ENCODE peak calls at places on chromosomes 2 and 18, in five cellular contexts. R is A549; P is WERI-Rb-1; L is uterus; K is CD4-positive, alpha-beta memory T cell. Q is an unnamed sample. For H3K9me3, the result is how much of the 10 kb centered on the place peaks cover.

GRCh38 chr2:96702098-96702785 is 37.6 kb downstream of the LMAN2L start:
- DNase-seq in R (no peak), P (no peak), L (no peak), K (no peak), Q (no peak)

GRCh38 chr2:222448806-222449205 is 24.5 kb downstream of the SGPP2 start:
- DNase-seq in R (no peak), P (peak), L (peak), K (no peak), Q (no peak)

GRCh38 chr18:12911025-12911927 is 27.2 kb upstream of the PTPN2 start:
- DNase-seq in R (no peak), P (no peak), L (peak), K (no peak), Q (peak)

GRCh38 chr2:50957880-50958279 is 74.1 kb downstream of the NRXN1 start:
- DNase-seq in R (no peak), P (no peak), L (no peak), K (no peak), Q (no peak)

GRCh38 chr2:181309576-181309975 is 147.6 kb upstream of the ITGA4 start:
- DNase-seq in R (no peak), P (no peak), L (no peak), K (no peak), Q (no peak)

GRCh38 chr2:223930002-223930976 is 14.8 kb downstream of the WDFY1 start:
- DNase-seq in R (no peak), P (no peak), L (no peak), K (no peak), Q (no peak)

GRCh38 chr2:176553685-176554106 is 284.5 kb downstream of the MTX2 start:
- DNase-seq in R (peak), P (peak), L (peak), K (no peak), Q (peak)

GRCh38 chr2:188291617-188292445 is at the start of gene GULP1:
- DNase-seq in R (peak), P (peak), L (peak), K (no peak), Q (peak)

GRCh38 chr2:65604246-65604645 is 171.8 kb upstream of the SPRED2 start:
- DNase-seq in R (no peak), P (no peak), L (no peak), K (no peak), Q (peak)

GRCh38 chr18:38493991-38494559 is 928.5 kb upstream of the CELF4 start:
- DNase-seq in R (no peak), P (no peak), L (no peak), K (no peak), Q (no peak)

GRCh38 chr2:106609780-106610179 is 122.6 kb downstream of the CD8B2 start:
- DNase-seq in R (no peak), P (no peak), L (no peak), K (no peak), Q (no peak)

GRCh38 chr2:158297606-158298005 is 158.9 kb downstream of the CCDC148 start:
- DNase-seq in R (no peak), P (no peak), L (no peak), K (no peak), Q (peak)

GRCh38 chr2:144580521-144581153 is 60.7 kb upstream of the ZEB2 start:
- DNase-seq in R (no peak), P (peak), L (no peak), K (no peak), Q (no peak)

GRCh38 chr2:54052825-54053718 is 62.3 kb upstream of the ACYP2 start:
- DNase-seq in R (no peak), P (no peak), L (no peak), K (no peak), Q (no peak)

GRCh38 chr18:50545936-50546335 is 14.0 kb upstream of the MAPK4 start:
- DNase-seq in R (no peak), P (no peak), L (no peak), K (no peak), Q (no peak)

DNA sequence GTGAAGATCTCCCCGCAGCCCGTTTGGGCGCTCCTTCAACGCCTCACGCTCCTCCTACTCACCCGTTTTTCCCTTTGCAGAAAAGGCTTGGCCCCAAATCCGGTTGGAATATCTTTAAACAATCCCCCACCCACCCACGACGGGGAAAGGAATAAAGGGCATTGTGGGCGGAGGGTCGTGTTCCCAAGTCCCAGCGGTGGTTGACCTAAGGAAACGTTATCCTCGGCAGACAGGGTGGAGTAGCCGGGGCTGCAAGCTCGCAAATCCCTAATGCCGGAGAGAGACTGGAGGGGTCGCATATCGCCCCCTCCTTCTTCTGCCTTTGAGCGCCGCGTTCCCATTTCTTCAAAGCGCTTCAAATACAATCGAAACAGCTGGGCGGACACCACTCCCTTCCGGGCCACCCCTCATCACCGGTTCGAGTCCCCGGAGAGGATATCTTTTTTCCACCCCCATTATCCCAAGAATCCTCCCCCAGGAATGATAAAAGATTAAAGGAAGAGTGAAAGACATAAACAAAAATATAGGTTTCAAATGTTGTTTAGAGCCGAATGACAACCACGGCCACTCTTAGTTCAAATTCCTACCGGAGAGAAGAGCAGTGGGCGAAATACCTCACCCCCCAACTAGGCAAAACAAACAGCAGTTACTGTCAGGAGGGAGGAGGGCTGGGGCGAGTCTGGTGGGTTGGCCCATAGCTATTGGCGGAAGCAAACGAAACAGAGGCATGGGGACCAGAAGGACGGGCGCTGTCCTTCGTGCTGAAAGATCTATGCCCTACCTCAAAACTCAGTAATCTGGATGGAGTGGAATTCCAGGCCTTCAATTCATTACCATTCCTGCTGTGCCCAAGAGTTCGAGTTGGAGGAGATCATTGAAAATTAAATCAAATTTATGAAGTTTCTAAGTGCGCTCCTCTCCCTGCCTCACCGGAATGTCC is 2.8 kb upstream of the GAD1 start:
- DNase-seq in R (no peak), P (no peak), L (no peak), K (no peak), Q (peak)
- H3K4me3 ChIP-seq in R (no peak), P (no peak), L (no peak), K (no peak), Q (no peak)

DNA sequence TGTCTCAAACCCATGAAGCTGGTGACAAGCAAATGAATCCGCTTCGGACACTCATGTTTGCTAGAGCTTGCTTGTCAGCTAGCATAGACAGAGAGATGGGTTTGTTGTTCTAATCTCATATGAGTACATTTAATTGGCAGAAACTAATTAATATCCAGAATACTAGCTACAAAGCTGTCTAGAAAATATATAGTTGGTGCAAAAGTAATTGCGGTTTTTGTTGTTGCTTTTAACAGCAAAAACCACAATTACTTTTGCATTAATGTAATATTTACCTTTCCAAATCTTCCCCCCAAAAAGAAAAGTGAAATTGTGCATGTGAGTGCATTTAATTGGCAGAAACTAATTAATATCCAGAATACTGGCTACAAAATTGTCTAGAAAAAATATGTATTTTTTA is 1115.2 kb downstream of the TDRD15 start:
- DNase-seq in R (no peak), P (no peak), L (no peak), K (no peak), Q (no peak)
- H3K9me3 ChIP-seq in R (under half), P (under half), L (under half), K (under half), Q (under half)

DNA sequence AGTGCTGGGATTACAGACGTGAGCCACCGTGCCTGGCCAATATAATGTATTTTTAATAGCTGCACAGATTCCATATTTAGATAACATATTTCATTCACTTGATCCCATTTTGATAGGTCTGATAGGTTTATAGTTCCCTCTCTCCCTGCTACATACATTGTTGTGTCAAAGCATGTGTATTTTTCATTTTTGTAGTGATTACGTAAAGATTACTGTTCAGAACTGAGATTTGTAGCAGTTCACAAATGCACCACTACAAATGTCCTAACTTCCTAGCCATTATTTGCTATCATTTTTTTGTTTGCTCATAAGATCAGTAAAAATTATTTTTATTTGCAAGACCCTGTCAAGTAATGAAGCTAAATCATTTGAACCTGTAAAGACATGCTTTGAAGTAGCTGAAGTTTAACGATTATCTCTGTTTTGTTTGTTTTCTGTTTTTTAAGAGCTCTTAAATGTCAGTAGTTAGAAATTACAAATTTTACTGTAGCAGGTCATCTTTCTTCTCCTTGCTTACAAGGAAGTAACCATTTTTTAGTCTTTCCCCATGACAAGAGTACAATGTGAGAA is 54.0 kb downstream of the EML4 start:
- DNase-seq in R (no peak), P (no peak), L (no peak), K (no peak), Q (no peak)
- H3K27ac ChIP-seq in R (peak), P (no peak), L (peak), K (no peak), Q (no peak)

DNA sequence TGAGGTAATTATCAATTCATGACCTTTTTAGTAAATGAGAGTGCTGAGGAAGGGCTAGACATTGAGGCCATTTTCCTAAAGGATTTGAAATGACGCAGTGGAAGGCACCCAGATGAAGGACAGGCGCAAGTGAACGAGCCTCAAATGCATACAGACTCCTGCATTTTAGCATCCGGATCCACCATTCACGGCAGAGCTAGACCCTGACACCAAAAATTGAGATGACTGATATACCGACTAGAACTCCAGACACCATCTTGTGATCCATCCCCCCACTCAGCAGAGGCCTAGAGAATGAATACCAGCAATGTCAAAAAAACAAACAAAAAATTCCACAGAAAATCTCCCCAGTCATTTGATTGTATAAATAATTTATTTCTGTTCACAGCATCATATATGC is 4.2 kb downstream of the ARL4C start:
- DNase-seq in R (no peak), P (no peak), L (no peak), K (no peak), Q (no peak)
- H3K4me3 ChIP-seq in R (peak), P (no peak), L (no peak), K (peak), Q (peak)

GRCh38 chr18:78611869-78612268 is 367.7 kb upstream of the SALL3 start:
- DNase-seq in R (no peak), P (no peak), L (no peak), K (no peak), Q (no peak)

GRCh38 chr18:78612318-78612717 is 367.3 kb upstream of the SALL3 start:
- DNase-seq in R (no peak), P (peak), L (no peak), K (no peak), Q (no peak)

GRCh38 chr18:78611201-78611800 is 368.3 kb upstream of the SALL3 start:
- DNase-seq in R (no peak), P (no peak), L (no peak), K (no peak), Q (no peak)

GRCh38 chr18:78610646-78611045 is 369.0 kb upstream of the SALL3 start:
- DNase-seq in R (no peak), P (no peak), L (no peak), K (no peak), Q (no peak)

DNA sequence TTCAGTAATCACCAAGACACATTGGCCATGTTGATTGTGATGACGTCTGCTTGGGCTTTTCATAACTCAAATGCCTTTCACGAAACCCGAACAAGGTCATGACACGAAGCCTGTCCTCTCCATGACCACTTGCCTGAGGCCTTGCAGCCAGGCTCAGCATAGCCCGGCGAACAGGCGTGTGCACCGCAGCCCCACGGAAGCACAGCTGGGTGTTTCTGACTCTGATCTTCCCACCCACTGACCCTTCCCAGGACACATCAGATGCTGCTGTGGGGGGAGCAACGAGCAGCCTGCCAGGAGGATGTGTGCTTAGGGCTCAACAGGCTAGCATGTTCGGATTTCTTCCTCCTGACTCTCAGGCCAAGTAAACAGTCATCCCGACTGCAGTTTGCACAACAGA is 369.4 kb upstream of the SALL3 start:
- DNase-seq in R (no peak), P (no peak), L (no peak), K (no peak), Q (no peak)
- H3K9me3 ChIP-seq in R (under half), P (under half), L (under half), K (under half), Q (under half)

DNA sequence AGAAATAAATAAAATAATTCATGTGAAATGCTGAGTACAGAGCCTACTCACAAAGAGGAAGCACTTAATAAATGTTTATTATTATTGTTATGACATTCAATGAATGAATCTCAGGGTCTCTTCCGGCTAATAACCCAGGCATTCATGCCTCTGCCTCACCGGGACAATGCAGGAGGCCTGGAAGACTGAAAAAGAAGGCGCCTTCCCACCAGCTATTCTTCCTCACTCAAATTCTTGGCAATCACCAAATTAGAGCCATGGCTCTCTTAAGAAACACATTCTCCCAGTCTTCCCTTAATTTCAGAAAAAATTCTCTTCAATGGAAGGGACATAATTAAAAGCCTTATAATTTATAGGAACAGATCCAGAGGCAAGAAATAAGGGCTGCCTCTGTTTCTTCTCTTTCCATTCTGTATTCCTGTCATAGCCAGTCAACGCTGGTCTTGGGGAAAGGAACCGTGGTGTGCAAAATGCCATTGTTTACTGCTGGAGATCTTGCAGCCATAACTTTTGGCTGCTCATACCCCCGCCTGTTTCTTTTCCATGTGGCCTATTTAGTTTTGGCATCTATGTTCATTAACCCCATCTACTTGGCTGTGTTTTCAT is 32.8 kb downstream of the DTNA start:
- DNase-seq in R (no peak), P (no peak), L (no peak), K (no peak), Q (no peak)
- H3K27ac ChIP-seq in R (no peak), P (no peak), L (no peak), K (no peak), Q (no peak)

GRCh38 chr18:63162271-63163014 is 157.1 kb downstream of the BCL2 start:
- DNase-seq in R (no peak), P (no peak), L (no peak), K (no peak), Q (no peak)
- H3K4me3 ChIP-seq in R (no peak), P (no peak), L (no peak), K (no peak), Q (no peak)

GRCh38 chr18:79736846-79737245 is 57.2 kb downstream of the CTDP1 start:
- DNase-seq in R (no peak), P (no peak), L (no peak), K (no peak), Q (no peak)
- H3K9me3 ChIP-seq in R (under half), P (under half), L (under half), K (under half), Q (under half)